ENCODE peak calls at places on chromosomes 2 and 18, in nine cellular contexts. A, E, Q, V, T, J, P, U and S are unnamed samples.

GRCh38 chr2:221572180-221572820 is at the start of gene EPHA4:
- DNase-seq in A (peak), V (peak), T (peak), U (peak), P (peak), J (peak), E (peak), Q (peak), S (no peak)

GRCh38 chr2:55168221-55169154 is 63.6 kb downstream of the CLHC1 start:
- DNase-seq in Q (peak), E (peak), U (peak), A (peak), V (peak), P (peak), J (peak), T (peak), S (no peak)

GRCh38 chr2:183035954-183036669 is 2.1 kb downstream of the NCKAP1 start:
- DNase-seq in V (no peak), P (peak), Q (no peak), A (no peak), T (no peak), U (no peak), E (no peak), J (no peak), S (no peak)

GRCh38 chr2:60446413-60447358 is 106.8 kb downstream of the BCL11A start:
- DNase-seq in V (no peak), T (no peak), U (no peak), A (no peak), Q (no peak), E (peak), P (no peak), J (no peak), S (no peak)

GRCh38 chr2:237181844-237182243 is 96.2 kb downstream of the COPS8 start:
- DNase-seq in J (no peak), T (no peak), E (peak), P (no peak), U (peak), V (no peak), Q (peak), A (no peak), S (peak)

GRCh38 chr2:173264152-173264551 is 90.5 kb upstream of the CDCA7 start:
- DNase-seq in P (no peak), T (no peak), A (no peak), U (no peak), J (no peak), Q (no peak), V (no peak), E (no peak), S (no peak)

GRCh38 chr2:45263147-45263546 is 253.9 kb upstream of the SIX2 start:
- DNase-seq in V (no peak), J (no peak), P (no peak), E (no peak), A (peak), U (no peak), Q (peak), T (no peak), S (no peak)

GRCh38 chr2:1653137-1653789 is 91.1 kb downstream of the PXDN start:
- DNase-seq in U (no peak), P (no peak), J (no peak), Q (peak), V (no peak), T (no peak), E (peak), A (no peak), S (peak)

GRCh38 chr2:192208848-192209247 is 14.1 kb upstream of the TMEFF2 start:
- DNase-seq in U (no peak), T (no peak), J (no peak), E (no peak), V (no peak), Q (peak), A (no peak), P (no peak), S (no peak)

GRCh38 chr2:221254281-221254680 is 317.8 kb downstream of the EPHA4 start:
- DNase-seq in V (no peak), J (no peak), Q (peak), E (no peak), U (no peak), A (no peak), T (peak), P (no peak), S (no peak)

GRCh38 chr2:222248818-222249217 is 50.0 kb downstream of the PAX3 start:
- DNase-seq in P (no peak), A (no peak), T (no peak), U (no peak), J (no peak), E (no peak), Q (no peak), V (no peak), S (no peak)

GRCh38 chr18:55833543-55833942 is 245.6 kb upstream of the TCF4 start:
- DNase-seq in E (peak), T (no peak), P (no peak), J (no peak), A (no peak), V (no peak), U (peak), Q (peak), S (peak)

GRCh38 chr2:73237168-73237567 is 3.1 kb downstream of the CCT7 start:
- DNase-seq in V (no peak), A (no peak), E (no peak), P (no peak), J (no peak), Q (no peak), U (no peak), T (no peak), S (no peak)

GRCh38 chr2:175627405-175627804 is 374.7 kb downstream of the LNPK start:
- DNase-seq in A (no peak), J (no peak), V (no peak), T (no peak), Q (peak), U (no peak), P (no peak), E (no peak), S (no peak)

GRCh38 chr2:128593518-128594272 is 275.0 kb upstream of the HS6ST1 start:
- DNase-seq in Q (no peak), A (no peak), V (no peak), J (no peak), U (no peak), E (no peak), P (no peak), T (peak), S (peak)

GRCh38 chr2:33412920-33413319 is 63.5 kb upstream of the RASGRP3 start:
- DNase-seq in J (no peak), Q (peak), P (no peak), U (peak), T (peak), A (no peak), E (peak), V (no peak), S (no peak)

GRCh38 chr18:8480506-8481328 is 128.5 kb upstream of the RAB12 start:
- DNase-seq in P (peak), U (peak), T (peak), A (peak), J (no peak), Q (peak), E (peak), V (no peak), S (peak)

GRCh38 chr2:238216651-238217184 is 13.2 kb upstream of the ILKAP start:
- DNase-seq in V (no peak), E (no peak), P (no peak), A (no peak), J (no peak), T (no peak), U (no peak), Q (no peak), S (no peak)

GRCh38 chr18:8776013-8776515 is 70.7 kb downstream of the MTCL1 start:
- DNase-seq in V (no peak), A (no peak), J (no peak), E (no peak), U (no peak), P (no peak), Q (no peak), T (no peak), S (no peak)

GRCh38 chr2:169761251-169761969 is 27.8 kb downstream of the KLHL23 start:
- DNase-seq in P (no peak), Q (no peak), T (no peak), U (no peak), E (no peak), J (no peak), A (no peak), V (no peak), S (peak)

GRCh38 chr2:210477496-210477895 is 937 bp upstream of the LANCL1 start:
- DNase-seq in E (peak), Q (peak), P (no peak), V (no peak), U (peak), A (no peak), T (peak), J (no peak), S (no peak)

GRCh38 chr2:49971453-49971852 is 817.1 kb upstream of the FSHR start:
- DNase-seq in V (no peak), E (no peak), P (no peak), U (no peak), T (no peak), J (no peak), Q (no peak), A (no peak), S (no peak)

GRCh38 chr2:191691016-191691725 is 13.2 kb downstream of the NABP1 start:
- DNase-seq in T (peak), P (peak), A (peak), V (peak), Q (peak), E (peak), J (peak), U (peak), S (peak)

GRCh38 chr18:79576686-79577351 is 102.8 kb upstream of the CTDP1 start:
- DNase-seq in V (no peak), P (peak), T (no peak), E (no peak), Q (no peak), U (no peak), J (no peak), A (peak), S (no peak)

GRCh38 chr2:223779877-223780276 is 57.5 kb downstream of the AP1S3 start:
- DNase-seq in Q (peak), T (peak), A (peak), E (peak), J (peak), P (peak), U (peak), V (peak), S (no peak)

GRCh38 chr2:120368086-120368485 is 22.1 kb downstream of the INHBB start:
- DNase-seq in J (no peak), E (no peak), Q (no peak), V (no peak), A (no peak), T (no peak), U (no peak), P (no peak), S (no peak)

GRCh38 chr2:236536727-236537398 is 32.8 kb upstream of the ACKR3 start:
- DNase-seq in A (no peak), V (peak), U (no peak), E (no peak), J (peak), Q (no peak), P (no peak), T (no peak), S (no peak)

GRCh38 chr2:108965540-108966299 is 23.3 kb downstream of the EDAR start:
- DNase-seq in A (no peak), Q (no peak), U (no peak), J (peak), E (no peak), P (no peak), T (no peak), V (no peak), S (no peak)

GRCh38 chr2:152696476-152696875 is 20.8 kb downstream of the PRPF40A start:
- DNase-seq in A (no peak), J (no peak), E (no peak), V (no peak), Q (no peak), T (no peak), P (no peak), U (no peak), S (no peak)

GRCh38 chr2:23452853-23453420 is 68.0 kb downstream of the KLHL29 start:
- DNase-seq in T (no peak), Q (peak), E (no peak), U (no peak), J (peak), V (no peak), P (peak), A (no peak), S (no peak)

GRCh38 chr2:203451011-203451410 is 84.1 kb downstream of the RAPH1 start:
- DNase-seq in V (no peak), E (no peak), P (no peak), U (no peak), T (no peak), J (no peak), Q (peak), A (no peak), S (no peak)

GRCh38 chr2:178485356-178485755 is 5.1 kb downstream of the PLEKHA3 start:
- DNase-seq in E (no peak), P (no peak), T (no peak), Q (no peak), J (no peak), V (no peak), U (no peak), A (no peak), S (no peak)

GRCh38 chr2:79713131-79713785 is 200.4 kb downstream of the CTNNA2 start:
- DNase-seq in V (no peak), P (no peak), E (no peak), U (no peak), A (no peak), Q (peak), J (no peak), T (no peak), S (no peak)

GRCh38 chr18:79191956-79192355 is 122.8 kb downstream of the ATP9B start:
- DNase-seq in A (no peak), Q (no peak), P (no peak), J (no peak), T (no peak), E (no peak), U (no peak), V (no peak), S (no peak)

GRCh38 chr2:32009479-32010256 is 1.1 kb downstream of the MEMO1 start:
- DNase-seq in T (peak), Q (peak), U (no peak), E (peak), V (peak), A (peak), J (peak), P (peak), S (no peak)

GRCh38 chr2:98975611-98976010 is 39.6 kb upstream of the CRACDL start:
- DNase-seq in P (no peak), T (no peak), J (no peak), Q (no peak), E (no peak), V (no peak), U (no peak), A (no peak), S (no peak)